ENCODE peak calls at places on chromosomes 2 and 18, in nine cellular contexts. G is heart left ventricle; I is lower lobe of right lung; O is kidney; L is neuronal stem cell; T is stomach; D is Panc1; A is tibial artery; B is CD8-positive, alpha-beta memory T cell. Z is an unnamed sample. For H3K9me3, the result is how much of the 10 kb centered on the place peaks cover.

GRCh38 chr2:103445356-103445755 is 683.5 kb downstream of the TMEM182 start:
- DNase-seq in G (no peak), I (no peak), O (no peak), L (no peak), T (no peak), D (no peak), A (no peak), B (no peak), Z (no peak)

GRCh38 chr2:124563415-124563814 is 538.3 kb downstream of the CNTNAP5 start:
- DNase-seq in G (no peak), I (no peak), O (no peak), L (no peak), T (no peak), D (no peak), A (no peak), B (no peak), Z (no peak)

GRCh38 chr2:196170202-196170680 is 1.1 kb downstream of the STK17B start:
- DNase-seq in G (no peak), I (peak), O (no peak), L (no peak), T (peak), D (peak), A (peak), B (peak), Z (no peak)

GRCh38 chr2:223549215-223549614 is 52.9 kb downstream of the SCG2 start:
- DNase-seq in G (no peak), I (no peak), O (no peak), L (no peak), T (no peak), D (no peak), A (no peak), B (no peak), Z (peak)

GRCh38 chr2:158914731-158915130 is 53.7 kb upstream of the TANC1 start:
- DNase-seq in G (no peak), I (no peak), O (no peak), L (no peak), T (no peak), D (no peak), A (no peak), B (no peak), Z (peak)

GRCh38 chr18:39596216-39596615 is 2030.6 kb upstream of the CELF4 start:
- DNase-seq in G (no peak), I (no peak), O (no peak), L (no peak), T (no peak), D (no peak), A (no peak), B (no peak), Z (no peak)

GRCh38 chr18:3594760-3595241 is 144.8 kb downstream of the TGIF1 start:
- DNase-seq in G (peak), I (no peak), O (no peak), L (no peak), T (peak), D (no peak), A (no peak), B (no peak), Z (no peak)

GRCh38 chr2:58428553-58429284 is 187.6 kb upstream of the FANCL start:
- DNase-seq in G (no peak), I (peak), O (peak), L (peak), T (no peak), D (no peak), A (no peak), B (no peak), Z (peak)

GRCh38 chr2:235419996-235420395 is 73.8 kb upstream of the AGAP1 start:
- DNase-seq in G (no peak), I (no peak), O (no peak), L (no peak), T (no peak), D (no peak), A (no peak), B (no peak), Z (no peak)

GRCh38 chr2:111167238-111168162 is 46.8 kb downstream of the BCL2L11 start:
- DNase-seq in G (no peak), I (no peak), O (no peak), L (no peak), T (no peak), D (no peak), A (no peak), B (no peak), Z (no peak)

GRCh38 chr2:135454608-135455007 is 76.4 kb downstream of the ZRANB3 start:
- DNase-seq in G (no peak), I (no peak), O (no peak), L (no peak), T (no peak), D (no peak), A (no peak), B (no peak), Z (no peak)

GRCh38 chr2:57701391-57701791 is 345.2 kb upstream of the VRK2 start:
- DNase-seq in G (no peak), I (no peak), O (no peak), L (peak), T (no peak), D (no peak), A (no peak), B (no peak), Z (no peak)

GRCh38 chr2:149819356-149819957 is 231.9 kb upstream of the MMADHC start:
- DNase-seq in G (no peak), I (no peak), O (no peak), L (no peak), T (no peak), D (no peak), A (no peak), B (no peak), Z (no peak)

GRCh38 chr2:160582481-160583161 is 89.0 kb upstream of the RBMS1 start:
- DNase-seq in G (no peak), I (no peak), O (no peak), L (peak), T (no peak), D (no peak), A (no peak), B (no peak), Z (peak)

GRCh38 chr2:240223631-240224030 is 83.2 kb upstream of the OTOS start:
- DNase-seq in G (no peak), I (no peak), O (peak), L (no peak), T (peak), D (no peak), A (no peak), B (no peak), Z (no peak)

GRCh38 chr2:24559714-24560113 is 68.7 kb downstream of the NCOA1 start:
- DNase-seq in G (no peak), I (no peak), O (no peak), L (no peak), T (no peak), D (no peak), A (no peak), B (no peak), Z (peak)
- H3K9me3 ChIP-seq in G (under half), I (under half), O (under half), L (under half), T (under half), D (under half), A (under half), B (under half), Z (under half)

GRCh38 chr2:9207641-9208301 is 1.2 kb downstream of the ASAP2 start:
- DNase-seq in G (no peak), I (peak), O (no peak), L (no peak), T (peak), D (no peak), A (no peak), B (no peak), Z (peak)
- H3K4me3 ChIP-seq in G (peak), I (peak), O (peak), L (peak), T (peak), D (peak), A (peak), B (no peak), Z (peak)

GRCh38 chr2:118970396-118971135 is 28.6 kb downstream of the MARCO start:
- DNase-seq in G (peak), I (peak), O (no peak), L (no peak), T (no peak), D (no peak), A (peak), B (no peak), Z (no peak)

GRCh38 chr2:118967124-118967880 is 25.3 kb downstream of the MARCO start:
- DNase-seq in G (no peak), I (no peak), O (no peak), L (no peak), T (no peak), D (no peak), A (no peak), B (no peak), Z (no peak)

GRCh38 chr2:118968031-118968430 is 26.0 kb downstream of the MARCO start:
- DNase-seq in G (no peak), I (no peak), O (no peak), L (no peak), T (no peak), D (no peak), A (no peak), B (no peak), Z (no peak)

GRCh38 chr2:118969734-118970395 is 27.9 kb downstream of the MARCO start:
- DNase-seq in G (no peak), I (no peak), O (no peak), L (no peak), T (no peak), D (no peak), A (no peak), B (no peak), Z (no peak)

GRCh38 chr2:118969025-118969733 is 27.2 kb downstream of the MARCO start:
- DNase-seq in G (no peak), I (no peak), O (no peak), L (no peak), T (no peak), D (no peak), A (no peak), B (no peak), Z (no peak)
- H3K27ac ChIP-seq in G (no peak), I (peak), O (no peak), L (no peak), T (no peak), D (no peak), A (no peak), B (no peak), Z (no peak)

GRCh38 chr2:3345621-3346020 is 32.0 kb downstream of the EIPR1 start:
- DNase-seq in G (no peak), I (no peak), O (no peak), L (no peak), T (no peak), D (no peak), A (no peak), B (no peak), Z (no peak)
- H3K9me3 ChIP-seq in G (under half), I (under half), O (under half), L (under half), T (under half), D (under half), A (under half), B (under half), Z (under half)

GRCh38 chr2:88829607-88830463 is 138.4 kb downstream of the RPIA start:
- DNase-seq in G (no peak), I (no peak), O (no peak), L (no peak), T (no peak), D (no peak), A (no peak), B (no peak), Z (no peak)
- H3K4me3 ChIP-seq in G (no peak), I (no peak), O (no peak), L (no peak), T (no peak), D (no peak), A (no peak), B (no peak), Z (no peak)

GRCh38 chr2:80476535-80477117 is 172.1 kb upstream of the LRRTM1 start:
- DNase-seq in G (no peak), I (no peak), O (no peak), L (no peak), T (no peak), D (no peak), A (no peak), B (no peak), Z (no peak)
- H3K27ac ChIP-seq in G (no peak), I (no peak), O (no peak), L (no peak), T (no peak), D (no peak), A (no peak), B (no peak), Z (no peak)

GRCh38 chr18:9495916-9496540 is 20.7 kb downstream of the RALBP1 start:
- DNase-seq in G (no peak), I (no peak), O (no peak), L (no peak), T (no peak), D (no peak), A (no peak), B (no peak), Z (no peak)
- H3K9me3 ChIP-seq in G (under half), I (under half), O (under half), L (under half), T (under half), D (under half), A (under half), B (under half), Z (under half)

DNA sequence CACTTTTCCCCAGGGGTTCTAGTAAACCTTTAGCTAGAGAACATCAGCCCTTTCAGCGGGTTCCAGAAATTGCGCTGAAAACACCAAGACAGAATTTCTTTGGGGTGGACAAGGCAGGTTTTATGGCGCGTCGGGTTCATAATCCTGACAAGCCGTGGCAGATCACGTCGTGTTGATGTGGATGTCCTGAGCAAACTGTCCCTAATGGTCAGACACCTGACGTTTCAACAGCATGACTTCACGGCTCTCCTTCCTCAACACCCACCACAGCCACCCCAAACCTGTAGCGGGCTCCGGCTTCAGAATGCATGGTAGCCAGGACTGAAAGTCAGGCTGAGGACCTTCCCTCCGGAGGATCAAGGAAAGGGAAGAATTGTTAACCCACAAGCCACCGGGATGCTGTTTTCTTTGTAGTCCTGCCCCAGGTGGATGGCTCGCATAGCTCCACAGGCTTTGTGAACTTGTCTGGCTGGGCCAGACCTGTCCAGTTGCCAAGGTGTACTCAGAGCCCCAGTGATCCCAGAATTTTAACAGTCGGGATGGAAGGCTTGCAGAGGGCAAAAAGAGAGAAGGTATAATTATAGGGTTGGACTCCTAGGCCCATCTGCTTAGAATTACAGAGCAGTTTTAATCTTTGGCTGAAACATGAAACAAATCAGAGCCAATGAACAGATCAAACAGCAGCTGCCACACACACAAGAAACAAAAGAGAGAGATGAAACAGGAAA is 1.5 kb downstream of the APCDD1 start:
- DNase-seq in G (no peak), I (no peak), O (no peak), L (no peak), T (no peak), D (no peak), A (no peak), B (no peak), Z (no peak)
- H3K4me3 ChIP-seq in G (peak), I (peak), O (peak), L (no peak), T (peak), D (no peak), A (peak), B (no peak), Z (no peak)

DNA sequence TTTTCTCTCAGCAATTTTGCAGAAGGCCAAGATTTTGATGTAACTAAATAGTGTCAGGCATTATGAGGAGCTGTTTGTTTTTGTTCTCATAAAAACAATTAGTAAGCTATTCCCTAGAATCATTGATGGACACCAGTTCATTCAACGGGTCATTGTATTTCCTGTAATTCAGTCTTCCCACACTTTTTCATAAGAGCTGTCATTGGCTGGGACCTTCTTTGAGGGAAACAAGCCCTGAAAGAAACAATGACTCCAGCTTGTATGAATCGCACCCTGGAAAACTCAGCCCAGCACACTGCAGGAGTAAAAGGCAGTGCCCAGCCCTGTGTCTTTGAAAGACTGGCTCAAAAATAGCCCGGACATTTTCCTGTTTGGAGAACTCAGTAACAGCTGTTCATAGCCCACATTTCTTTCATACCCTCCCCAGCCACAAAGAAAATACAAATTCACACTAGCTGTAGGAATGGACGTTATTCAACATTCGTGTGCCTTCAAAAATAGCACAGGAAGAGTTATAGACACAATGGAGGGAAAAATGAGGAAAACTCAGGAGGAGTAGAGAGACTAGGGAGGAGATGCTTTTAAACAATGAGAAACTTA is 81.5 kb downstream of the NCKAP5 start:
- DNase-seq in G (no peak), I (no peak), O (no peak), L (no peak), T (no peak), D (no peak), A (no peak), B (no peak), Z (no peak)
- H3K27ac ChIP-seq in G (no peak), I (no peak), O (no peak), L (no peak), T (no peak), D (no peak), A (no peak), B (no peak), Z (no peak)

GRCh38 chr2:241563571-241563980 is 5.0 kb downstream of the BOK start:
- DNase-seq in G (no peak), I (peak), O (peak), L (no peak), T (no peak), D (no peak), A (no peak), B (peak), Z (peak)
- H3K9me3 ChIP-seq in G (under half), I (under half), O (under half), L (under half), T (under half), D (under half), A (under half), B (under half), Z (under half)

Z was measured in osteoblast.